ENCODE peak calls at places on chromosomes 11 and 22, in four cellular contexts. L, R, X and G are unnamed samples. For H3K9me3, the result is how much of the 10 kb centered on the place peaks cover.

GRCh38 chr11:65419773-65420481 is 2.7 kb upstream of the NEAT1 start:
- DNase-seq in L (peak), R (no peak), X (peak), G (peak)

GRCh38 chr11:18986744-18987143 is 47.5 kb upstream of the MRGPRX1 start:
- DNase-seq in L (no peak), R (no peak), X (no peak), G (no peak)

GRCh38 chr11:63840356-63841060 is 1.6 kb downstream of the MARK2 start:
- DNase-seq in L (no peak), R (no peak), X (no peak), G (peak)

GRCh38 chr22:32218470-32218869 is 13.6 kb upstream of the RFPL2 start:
- DNase-seq in L (no peak), R (no peak), X (no peak), G (no peak)

GRCh38 chr22:37220543-37220968 is 8.3 kb upstream of the SSTR3 start:
- DNase-seq in L (no peak), R (no peak), X (no peak), G (no peak)

GRCh38 chr11:92380882-92381281 is 156.3 kb downstream of the FAT3 start:
- DNase-seq in L (no peak), R (no peak), X (no peak), G (no peak)

GRCh38 chr11:61697093-61697492 is 16.9 kb downstream of the DAGLA start:
- DNase-seq in L (no peak), R (no peak), X (no peak), G (no peak)

GRCh38 chr11:45079943-45080719 is 66.3 kb upstream of the PRDM11 start:
- DNase-seq in L (no peak), R (no peak), X (peak), G (peak)

GRCh38 chr11:76628408-76628947 is 42.1 kb downstream of the LRRC32 start:
- DNase-seq in L (no peak), R (no peak), X (no peak), G (no peak)

GRCh38 chr22:20458530-20459151 is 21.0 kb upstream of the SCARF2 start:
- DNase-seq in L (no peak), R (no peak), X (no peak), G (no peak)

GRCh38 chr11:17974246-17974645 is 38.6 kb downstream of the SERGEF start:
- DNase-seq in L (no peak), R (no peak), X (no peak), G (no peak)

GRCh38 chr11:11217555-11218286 is 135.3 kb downstream of the CSNK2A3 start:
- DNase-seq in L (no peak), R (no peak), X (no peak), G (no peak)

GRCh38 chr22:24514241-24515024 is 19.3 kb downstream of the UPB1 start:
- DNase-seq in L (no peak), R (no peak), X (no peak), G (no peak)

GRCh38 chr11:90204832-90205646 is 17.8 kb downstream of the CHORDC1 start:
- DNase-seq in L (no peak), R (no peak), X (no peak), G (peak)

GRCh38 chr11:30333405-30333804 is 10.5 kb downstream of the ARL14EP start:
- DNase-seq in L (no peak), R (no peak), X (no peak), G (peak)

GRCh38 chr22:43110927-43111623 is 525 bp downstream of the BIK start:
- DNase-seq in L (no peak), R (no peak), X (no peak), G (peak)

GRCh38 chr22:49373289-49373666 is 454.4 kb downstream of the BRD1 start:
- DNase-seq in L (peak), R (no peak), X (no peak), G (no peak)

GRCh38 chr11:111788051-111788450 is 21.9 kb upstream of the PPP2R1B start:
- DNase-seq in L (no peak), R (no peak), X (no peak), G (no peak)

GRCh38 chr11:43738600-43739409 is 58.3 kb downstream of the HSD17B12 start:
- DNase-seq in L (no peak), R (no peak), X (no peak), G (no peak)

GRCh38 chr22:39820266-39820665 is 73.3 kb downstream of the ENTHD1 start:
- DNase-seq in L (no peak), R (no peak), X (no peak), G (no peak)

GRCh38 chr11:126687477-126687876 is 313.1 kb downstream of the KIRREL3 start:
- DNase-seq in L (no peak), R (no peak), X (no peak), G (no peak)

GRCh38 chr11:63609536-63609935 is 4.7 kb downstream of the PLAAT3 start:
- DNase-seq in L (peak), R (no peak), X (no peak), G (no peak)

GRCh38 chr11:55652560-55652959 is 4.4 kb downstream of the OR4S2 start:
- DNase-seq in L (no peak), R (no peak), X (no peak), G (no peak)

GRCh38 chr11:55658608-55659007 is 3.4 kb upstream of the OR4C6 start:
- DNase-seq in L (no peak), R (no peak), X (no peak), G (no peak)

GRCh38 chr11:55658031-55658573 is 3.9 kb upstream of the OR4C6 start:
- DNase-seq in L (no peak), R (no peak), X (no peak), G (no peak)

DNA sequence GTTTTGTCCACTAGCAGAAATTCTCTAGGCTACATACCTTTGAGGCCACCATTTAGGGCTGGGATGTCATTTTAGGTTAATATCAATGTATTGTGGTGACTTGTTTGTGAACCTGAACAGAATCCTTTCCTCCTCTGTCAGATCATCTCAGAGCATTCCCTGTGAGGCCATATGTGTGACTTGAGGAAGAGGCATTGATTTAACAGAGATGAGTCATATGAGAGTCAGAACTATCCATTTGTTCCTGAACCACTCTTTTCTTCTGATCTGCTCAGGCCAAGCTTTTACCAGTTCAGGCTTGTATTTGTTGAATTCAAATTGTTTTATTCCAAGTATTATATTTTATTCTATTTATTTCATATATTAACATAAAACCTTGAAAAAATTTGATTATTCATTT is 6.9 kb upstream of the OR4C6 start:
- DNase-seq in L (no peak), R (no peak), X (no peak), G (no peak)
- H3K9me3 ChIP-seq in L (under half), R (under half), X (under half), G (under half)

DNA sequence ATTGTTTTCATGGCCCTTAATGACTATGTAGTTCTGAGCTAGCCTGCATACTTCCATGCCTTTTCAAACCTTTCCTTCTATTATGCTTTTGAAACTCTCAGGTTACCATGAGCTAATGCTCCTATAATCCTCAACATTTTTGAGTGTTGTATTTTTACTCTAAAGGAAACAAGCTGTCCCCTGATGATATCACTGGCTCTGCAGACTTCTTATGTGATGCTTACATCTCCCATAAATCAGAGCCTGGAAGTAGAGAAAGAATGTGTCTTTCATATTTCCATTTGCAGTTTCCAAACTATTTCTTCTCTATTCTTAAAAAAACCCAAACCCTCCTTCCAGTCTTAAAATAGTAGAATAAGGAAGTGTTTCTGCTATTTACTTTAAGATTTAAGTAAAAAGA is 159.1 kb upstream of the RAG2 start:
- DNase-seq in L (no peak), R (no peak), X (no peak), G (no peak)
- H3K9me3 ChIP-seq in L (under half), R (under half), X (under half), G (under half)

GRCh38 chr22:19375435-19375834 is 56.1 kb downstream of the HIRA start:
- DNase-seq in L (no peak), R (no peak), X (no peak), G (no peak)

GRCh38 chr22:19376971-19377370 is 54.6 kb downstream of the HIRA start:
- DNase-seq in L (peak), R (no peak), X (no peak), G (no peak)

GRCh38 chr22:19376247-19376646 is 55.3 kb downstream of the HIRA start:
- DNase-seq in L (no peak), R (no peak), X (no peak), G (no peak)

GRCh38 chr22:19378362-19378711 is 53.2 kb downstream of the HIRA start:
- DNase-seq in L (no peak), R (no peak), X (no peak), G (no peak)

GRCh38 chr22:19377565-19378361 is 53.8 kb downstream of the HIRA start:
- DNase-seq in L (peak), R (no peak), X (no peak), G (no peak)
- H3K9me3 ChIP-seq in L (under half), R (under half), X (under half), G (under half)

GRCh38 chr22:11616811-11617210 is 3911.2 kb upstream of the OR11H1 start:
- DNase-seq in L (no peak), R (no peak), X (no peak), G (no peak)
- H3K9me3 ChIP-seq in L (half or more), R (under half), X (under half), G (under half)

GRCh38 chr22:16608931-16609330 is 16.3 kb upstream of the CCT8L2 start:
- DNase-seq in L (no peak), R (no peak), X (no peak), G (no peak)

GRCh38 chr22:16601437-16602223 is 9.0 kb upstream of the CCT8L2 start:
- DNase-seq in L (no peak), R (no peak), X (no peak), G (no peak)

GRCh38 chr22:16603448-16603768 is 10.8 kb upstream of the CCT8L2 start:
- DNase-seq in L (no peak), R (no peak), X (no peak), G (no peak)
- H3K9me3 ChIP-seq in L (under half), R (under half), X (under half), G (under half)

GRCh38 chr22:33227791-33228190 is 169.6 kb upstream of the SYN3 start:
- DNase-seq in L (no peak), R (no peak), X (no peak), G (no peak)
- H3K9me3 ChIP-seq in L (under half), R (under half), X (under half), G (half or more)